ENCODE peak calls at places on chromosomes 1 and 21, in eight cellular contexts. Z, T, I, O, B, X, W and J are unnamed samples. For H3K9me3, the result is how much of the 10 kb centered on the place peaks cover.

GRCh38 chr21:44780767-44781459 is 20.7 kb downstream of the UBE2G2 start:
- DNase-seq in Z (no peak), T (no peak), I (no peak), O (peak), B (no peak), X (no peak), W (no peak), J (no peak)

GRCh38 chr1:39900662-39901485 is 843 bp downstream of the MYCL start:
- DNase-seq in Z (peak), T (peak), I (peak), O (peak), B (no peak), X (peak), W (no peak), J (no peak)

GRCh38 chr1:20355828-20356735 is 65.4 kb downstream of the VWA5B1 start:
- DNase-seq in Z (no peak), T (peak), I (peak), O (no peak), B (no peak), X (no peak), W (no peak), J (no peak)

GRCh38 chr1:203178821-203179220 is 3.2 kb upstream of the MYBPH start:
- DNase-seq in Z (no peak), T (no peak), I (no peak), O (no peak), B (no peak), X (no peak), W (no peak), J (no peak)

GRCh38 chr1:17516303-17517214 is 22.9 kb upstream of the ARHGEF10L start:
- DNase-seq in Z (no peak), T (peak), I (no peak), O (no peak), B (no peak), X (no peak), W (no peak), J (no peak)

GRCh38 chr21:27077501-27077900 is 110.6 kb upstream of the ADAMTS5 start:
- DNase-seq in Z (no peak), T (no peak), I (no peak), O (no peak), B (no peak), X (no peak), W (peak), J (no peak)

GRCh38 chr1:6149597-6149996 is 30.5 kb downstream of the CHD5 start:
- DNase-seq in Z (no peak), T (no peak), I (no peak), O (no peak), B (no peak), X (no peak), W (no peak), J (no peak)

GRCh38 chr1:237411621-237412020 is 369.6 kb downstream of the RYR2 start:
- DNase-seq in Z (no peak), T (no peak), I (peak), O (no peak), B (peak), X (no peak), W (no peak), J (no peak)

GRCh38 chr1:51955797-51956527 is 34.5 kb downstream of the RAB3B start:
- DNase-seq in Z (no peak), T (no peak), I (no peak), O (no peak), B (no peak), X (no peak), W (no peak), J (no peak)

GRCh38 chr1:150530491-150531159 is 15.1 kb downstream of the FALEC start:
- DNase-seq in Z (no peak), T (no peak), I (no peak), O (no peak), B (no peak), X (no peak), W (no peak), J (no peak)

GRCh38 chr1:110433803-110434202 is 17.1 kb upstream of the PROK1 start:
- DNase-seq in Z (peak), T (no peak), I (peak), O (peak), B (no peak), X (no peak), W (peak), J (no peak)

GRCh38 chr1:216804107-216804506 is 80.9 kb upstream of the ESRRG start:
- DNase-seq in Z (no peak), T (no peak), I (no peak), O (no peak), B (no peak), X (no peak), W (no peak), J (no peak)

GRCh38 chr1:39102537-39103320 is 76.6 kb downstream of the NDUFS5 start:
- DNase-seq in Z (peak), T (peak), I (peak), O (peak), B (no peak), X (peak), W (peak), J (no peak)

GRCh38 chr1:26500488-26501175 is 28.4 kb downstream of the HMGN2 start:
- DNase-seq in Z (peak), T (peak), I (peak), O (peak), B (peak), X (peak), W (peak), J (peak)

GRCh38 chr21:17513214-17514123 is 626 bp downstream of the CXADR start:
- DNase-seq in Z (peak), T (peak), I (peak), O (peak), B (no peak), X (peak), W (peak), J (no peak)

GRCh38 chr1:74712863-74713262 is 20.0 kb downstream of the CRYZ start:
- DNase-seq in Z (no peak), T (no peak), I (no peak), O (no peak), B (no peak), X (no peak), W (no peak), J (no peak)

GRCh38 chr1:173191011-173191410 is 16.1 kb downstream of the TNFSF4 start:
- DNase-seq in Z (no peak), T (no peak), I (peak), O (no peak), B (no peak), X (no peak), W (no peak), J (no peak)

GRCh38 chr1:145960468-145961108 is 2.8 kb upstream of the LIX1L start:
- DNase-seq in Z (peak), T (peak), I (peak), O (peak), B (peak), X (peak), W (peak), J (peak)

GRCh38 chr1:14924012-14924452 is 229.5 kb upstream of the TMEM51 start:
- DNase-seq in Z (peak), T (peak), I (peak), O (peak), B (no peak), X (peak), W (peak), J (no peak)

GRCh38 chr1:19442150-19443096 is 42.9 kb downstream of the CAPZB start:
- DNase-seq in Z (no peak), T (no peak), I (no peak), O (no peak), B (no peak), X (no peak), W (peak), J (no peak)

GRCh38 chr1:234170067-234170466 is 203.2 kb upstream of the COA6 start:
- DNase-seq in Z (no peak), T (no peak), I (no peak), O (no peak), B (no peak), X (no peak), W (no peak), J (no peak)

GRCh38 chr1:230169454-230170152 is 102.6 kb downstream of the GALNT2 start:
- DNase-seq in Z (peak), T (no peak), I (no peak), O (no peak), B (no peak), X (no peak), W (peak), J (no peak)

GRCh38 chr1:226403522-226404034 is 4.3 kb downstream of the PARP1 start:
- DNase-seq in Z (peak), T (no peak), I (peak), O (no peak), B (no peak), X (no peak), W (no peak), J (no peak)

GRCh38 chr1:166910396-166910994 is 34.4 kb upstream of the TADA1 start:
- DNase-seq in Z (peak), T (peak), I (peak), O (peak), B (peak), X (peak), W (peak), J (peak)

GRCh38 chr1:27884182-27884954 is 12.0 kb downstream of the THEMIS2 start:
- DNase-seq in Z (no peak), T (no peak), I (no peak), O (no peak), B (no peak), X (no peak), W (no peak), J (no peak)

GRCh38 chr1:81151300-81151699 is 649.4 kb upstream of the ADGRL2 start:
- DNase-seq in Z (no peak), T (no peak), I (peak), O (no peak), B (no peak), X (no peak), W (no peak), J (no peak)

GRCh38 chr1:89757532-89757931 is 63.3 kb upstream of the LRRC8D start:
- DNase-seq in Z (no peak), T (no peak), I (no peak), O (no peak), B (peak), X (no peak), W (peak), J (no peak)

GRCh38 chr1:180563013-180563827 is 4.5 kb downstream of the OVAAL start:
- DNase-seq in Z (no peak), T (peak), I (peak), O (no peak), B (no peak), X (peak), W (peak), J (no peak)

GRCh38 chr1:20483833-20484525 is 2.0 kb downstream of the CAMK2N1 start:
- DNase-seq in Z (peak), T (peak), I (peak), O (peak), B (no peak), X (peak), W (peak), J (no peak)

GRCh38 chr1:93976291-93976690 is 67.1 kb upstream of the GCLM start:
- DNase-seq in Z (no peak), T (no peak), I (peak), O (no peak), B (no peak), X (no peak), W (no peak), J (no peak)

GRCh38 chr1:156889802-156890585 is 3.5 kb upstream of the PEAR1 start:
- DNase-seq in Z (peak), T (peak), I (peak), O (peak), B (peak), X (peak), W (peak), J (peak)

GRCh38 chr1:119956306-119956705 is 60.0 kb upstream of the ADAM30 start:
- DNase-seq in Z (no peak), T (no peak), I (no peak), O (no peak), B (no peak), X (no peak), W (no peak), J (no peak)

GRCh38 chr1:20380616-20381035 is 90.0 kb downstream of the VWA5B1 start:
- DNase-seq in Z (no peak), T (no peak), I (peak), O (no peak), B (no peak), X (peak), W (peak), J (no peak)

GRCh38 chr1:226097866-226098625 is 35.5 kb downstream of the H3-3A start:
- DNase-seq in Z (no peak), T (no peak), I (peak), O (no peak), B (peak), X (peak), W (peak), J (no peak)

GRCh38 chr1:69088556-69088955 is 479.2 kb upstream of the LRRC7 start:
- DNase-seq in Z (no peak), T (no peak), I (no peak), O (no peak), B (no peak), X (no peak), W (no peak), J (no peak)

GRCh38 chr1:69086148-69086547 is 481.6 kb upstream of the LRRC7 start:
- DNase-seq in Z (no peak), T (no peak), I (no peak), O (no peak), B (no peak), X (no peak), W (no peak), J (no peak)

GRCh38 chr1:69090170-69090569 is 477.6 kb upstream of the LRRC7 start:
- DNase-seq in Z (no peak), T (no peak), I (no peak), O (no peak), B (no peak), X (no peak), W (no peak), J (no peak)

GRCh38 chr1:69090752-69091151 is 477.0 kb upstream of the LRRC7 start:
- DNase-seq in Z (no peak), T (no peak), I (no peak), O (no peak), B (no peak), X (no peak), W (no peak), J (no peak)
- H3K9me3 ChIP-seq in Z (under half), T (under half), I (under half), O (under half), B (under half), X (under half), W (under half), J (under half)

DNA sequence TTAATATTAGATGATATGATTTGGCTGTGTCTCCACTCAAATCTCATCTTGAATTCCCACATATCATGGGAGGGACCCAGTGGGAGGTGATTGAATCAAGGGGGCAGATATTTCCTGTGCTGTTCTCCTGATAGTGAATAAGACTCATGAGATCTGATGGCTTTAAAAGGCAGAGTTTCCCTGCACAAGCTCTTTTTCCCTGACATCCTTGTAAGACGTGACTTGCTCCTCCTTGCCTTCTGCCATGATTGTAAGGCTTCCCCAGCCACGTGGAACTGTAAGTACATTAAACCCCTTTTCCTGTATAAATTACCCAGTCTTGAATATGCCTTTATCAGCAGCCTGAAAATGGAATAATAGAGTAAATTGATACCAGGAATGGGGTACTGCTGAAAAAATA is 13.3 kb upstream of the F13B start:
- DNase-seq in Z (no peak), T (no peak), I (no peak), O (no peak), B (no peak), X (no peak), W (no peak), J (no peak)
- H3K9me3 ChIP-seq in Z (under half), T (under half), I (under half), O (under half), B (under half), X (under half), W (under half), J (under half)

GRCh38 chr21:30282850-30283249 is at the start of gene KRTAP24-1:
- DNase-seq in Z (no peak), T (no peak), I (no peak), O (no peak), B (no peak), X (no peak), W (no peak), J (no peak)
- H3K9me3 ChIP-seq in Z (under half), T (under half), I (under half), O (under half), B (under half), X (under half), W (under half), J (under half)

GRCh38 chr1:2816786-2817185 is 15.3 kb upstream of the TTC34 start:
- DNase-seq in Z (no peak), T (no peak), I (no peak), O (no peak), B (no peak), X (no peak), W (no peak), J (no peak)
- H3K9me3 ChIP-seq in Z (half or more), T (under half), I (under half), O (under half), B (under half), X (under half), W (under half), J (under half)

DNA sequence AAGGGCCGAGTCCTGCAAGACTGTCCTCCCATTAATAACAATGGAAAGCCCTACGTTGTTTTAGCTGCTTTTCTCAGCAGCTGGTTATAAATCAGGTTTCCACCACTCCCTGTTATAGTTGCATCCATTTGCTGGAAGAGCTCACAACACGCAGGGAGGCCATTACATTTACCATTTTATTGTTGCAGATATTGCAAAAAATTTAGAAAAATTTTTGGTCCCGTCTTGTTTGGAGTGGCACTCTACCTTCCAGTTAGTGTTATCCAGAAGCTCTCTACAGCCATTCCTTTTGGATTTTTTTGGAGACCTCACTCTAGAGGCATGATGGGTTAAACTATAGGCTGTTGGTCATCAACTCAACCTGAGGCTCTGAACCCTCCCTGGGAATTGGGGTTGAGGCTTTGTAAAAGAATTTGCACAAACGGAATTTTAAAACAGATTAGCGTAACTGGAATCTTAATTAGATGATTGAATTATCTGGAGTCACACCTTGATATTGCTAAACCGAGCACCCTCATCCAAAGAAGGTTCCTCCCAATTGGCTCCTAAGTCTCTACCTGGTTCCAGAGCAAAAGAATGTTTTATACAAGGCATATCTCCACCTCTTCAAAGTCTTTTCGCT is 1532.0 kb upstream of the TPTE start:
- DNase-seq in Z (no peak), T (no peak), I (no peak), O (no peak), B (no peak), X (no peak), W (no peak), J (no peak)
- H3K9me3 ChIP-seq in Z (half or more), T (under half), I (half or more), O (under half), B (under half), X (under half), W (under half), J (under half)

DNA sequence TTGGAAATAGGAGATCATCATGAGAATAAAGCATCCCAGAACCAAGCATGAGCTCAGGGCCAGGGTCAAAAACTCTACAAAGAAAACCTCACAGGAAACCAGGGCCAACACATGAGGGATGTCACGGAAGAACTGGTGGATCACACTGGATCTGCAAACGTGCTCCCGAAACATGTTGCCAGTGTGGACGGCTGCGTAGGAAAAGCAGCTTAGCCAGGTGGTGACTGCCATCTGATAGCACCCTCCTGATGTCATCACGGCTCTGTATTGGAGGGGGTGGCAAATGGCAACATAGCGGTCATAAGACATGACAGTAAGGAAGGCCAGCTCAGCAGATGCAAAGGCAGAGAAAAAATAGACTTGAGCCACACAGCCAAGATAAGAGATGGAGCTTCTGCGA is 20.9 kb downstream of the OR14I1 start:
- DNase-seq in Z (no peak), T (no peak), I (no peak), O (no peak), B (no peak), X (no peak), W (no peak), J (no peak)
- H3K9me3 ChIP-seq in Z (half or more), T (under half), I (under half), O (under half), B (under half), X (under half), W (under half), J (under half)